ENCODE peak calls at places on chromosome 14, in four cellular contexts. One of them, this sample, is unnamed.

GRCh38 chr14:26765768-26766550 is 168.1 kb upstream of the NOVA1 start:
- DNase-seq in GM12891: no peak
- DNase-seq in GM12878: no peak
- DNase-seq in K562: no peak
- DNase-seq in this sample: peak

GRCh38 chr14:39071096-39071495 is 31.9 kb downstream of the SEC23A start:
- DNase-seq in GM12891: no peak
- DNase-seq in GM12878: no peak
- DNase-seq in K562: no peak
- DNase-seq in this sample: no peak

GRCh38 chr14:51783765-51784164 is 76.6 kb upstream of the GNG2 start:
- DNase-seq in GM12878: no peak
- DNase-seq in K562: no peak
- DNase-seq in GM12891: no peak
- DNase-seq in this sample: no peak

GRCh38 chr14:37202265-37202664 is 4.5 kb downstream of the MIPOL1 start:
- DNase-seq in K562: no peak
- DNase-seq in GM12891: no peak
- DNase-seq in GM12878: no peak
- DNase-seq in this sample: no peak

GRCh38 chr14:24081739-24082204 is 10.4 kb downstream of the CPNE6 start:
- DNase-seq in GM12878: no peak
- DNase-seq in GM12891: no peak
- DNase-seq in K562: no peak
- DNase-seq in this sample: no peak

GRCh38 chr14:95425369-95426115 is 90.9 kb downstream of the SYNE3 start:
- DNase-seq in K562: no peak
- DNase-seq in GM12878: no peak
- DNase-seq in GM12891: no peak
- DNase-seq in this sample: no peak

GRCh38 chr14:74955229-74955999 is at the start of gene PGF:
- DNase-seq in GM12878: no peak
- DNase-seq in GM12891: no peak
- DNase-seq in K562: peak
- DNase-seq in this sample: no peak

GRCh38 chr14:100755649-100756048 is 29.0 kb downstream of the DLK1 start:
- DNase-seq in GM12878: no peak
- DNase-seq in K562: peak
- DNase-seq in GM12891: no peak
- DNase-seq in this sample: no peak

GRCh38 chr14:39266871-39267591 is 33.3 kb downstream of the MIA2 start:
- DNase-seq in GM12891: peak
- DNase-seq in GM12878: no peak
- DNase-seq in K562: peak
- DNase-seq in this sample: peak

GRCh38 chr14:68692916-68693771 is 99.7 kb downstream of the ZFP36L1 start:
- DNase-seq in GM12878: no peak
- DNase-seq in K562: no peak
- DNase-seq in GM12891: no peak
- DNase-seq in this sample: no peak

GRCh38 chr14:59181804-59182203 is 6.7 kb upstream of the DAAM1 start:
- DNase-seq in K562: no peak
- DNase-seq in GM12891: no peak
- DNase-seq in GM12878: no peak
- DNase-seq in this sample: no peak

GRCh38 chr14:100907240-100907639 is 3.7 kb upstream of the RTL1 start:
- DNase-seq in GM12878: no peak
- DNase-seq in K562: no peak
- DNase-seq in GM12891: no peak
- DNase-seq in this sample: no peak

GRCh38 chr14:36580856-36581831 is 1.3 kb downstream of the NKX2-8 start:
- DNase-seq in GM12891: no peak
- DNase-seq in K562: no peak
- DNase-seq in GM12878: no peak
- DNase-seq in this sample: no peak

GRCh38 chr14:23147676-23148075 is 28.6 kb upstream of the CEBPE start:
- DNase-seq in K562: no peak
- DNase-seq in GM12878: no peak
- DNase-seq in GM12891: no peak
- DNase-seq in this sample: no peak

GRCh38 chr14:102799684-102800562 is 22.7 kb downstream of the TRAF3 start:
- DNase-seq in K562: no peak
- DNase-seq in GM12878: no peak
- DNase-seq in GM12891: no peak
- DNase-seq in this sample: no peak

GRCh38 chr14:90447720-90448497 is 51.1 kb downstream of the CALM1 start:
- DNase-seq in K562: peak
- DNase-seq in GM12878: no peak
- DNase-seq in GM12891: no peak
- DNase-seq in this sample: no peak

GRCh38 chr14:77641534-77642341 is 25.3 kb upstream of the SPTLC2 start:
- DNase-seq in K562: no peak
- DNase-seq in GM12878: peak
- DNase-seq in GM12891: no peak
- DNase-seq in this sample: peak

GRCh38 chr14:22462923-22463322 is 126.1 kb downstream of the DAD1 start:
- DNase-seq in GM12891: no peak
- DNase-seq in GM12878: no peak
- DNase-seq in K562: no peak
- DNase-seq in this sample: no peak

GRCh38 chr14:102574840-102575478 is 17.5 kb upstream of the RCOR1 start:
- DNase-seq in GM12878: no peak
- DNase-seq in GM12891: no peak
- DNase-seq in K562: no peak
- DNase-seq in this sample: no peak

GRCh38 chr14:99736600-99737371 is 52.7 kb downstream of the CYP46A1 start:
- DNase-seq in K562: no peak
- DNase-seq in GM12878: no peak
- DNase-seq in GM12891: no peak
- DNase-seq in this sample: no peak

GRCh38 chr14:95488376-95489162 is 27.9 kb downstream of the SYNE3 start:
- DNase-seq in GM12878: no peak
- DNase-seq in K562: no peak
- DNase-seq in GM12891: no peak
- DNase-seq in this sample: no peak

GRCh38 chr14:29906256-29906885 is 21.3 kb downstream of the PRKD1 start:
- DNase-seq in K562: no peak
- DNase-seq in GM12878: no peak
- DNase-seq in GM12891: no peak
- DNase-seq in this sample: no peak

GRCh38 chr14:73324536-73324932 is 87.2 kb downstream of the PAPLN start:
- DNase-seq in K562: no peak
- DNase-seq in GM12878: no peak
- DNase-seq in GM12891: no peak
- DNase-seq in this sample: no peak

DNA sequence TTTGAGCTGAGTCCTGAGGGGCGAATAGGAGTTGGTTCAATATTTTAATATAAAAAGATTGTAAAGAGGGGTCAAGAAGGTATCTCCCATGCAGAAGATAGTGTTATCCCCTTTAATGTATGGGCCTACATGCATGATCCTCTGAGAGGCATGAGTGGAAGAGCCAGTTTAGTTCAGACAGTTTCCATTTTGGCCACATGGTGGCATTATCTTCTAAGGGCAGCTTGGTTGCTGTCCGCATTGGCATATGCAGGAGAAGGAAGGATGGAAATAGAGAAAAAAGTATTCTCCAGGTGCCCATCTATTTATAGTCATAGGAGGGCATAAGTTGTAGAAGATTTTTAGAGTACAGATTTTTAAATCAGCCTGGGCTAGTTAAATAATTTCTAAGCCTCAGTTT is 5.4 kb downstream of the SAMD4A start:
- DNase-seq in K562: peak
- DNase-seq in GM12891: no peak
- DNase-seq in GM12878: no peak
- DNase-seq in this sample: no peak
- TF ChIP-seq SPI1 in K562: no peak
- TF ChIP-seq SPI1 in GM12891: no peak
- TF ChIP-seq SPI1 in GM12878: no peak
- TF ChIP-seq SPI1 in this sample: no peak

DNA sequence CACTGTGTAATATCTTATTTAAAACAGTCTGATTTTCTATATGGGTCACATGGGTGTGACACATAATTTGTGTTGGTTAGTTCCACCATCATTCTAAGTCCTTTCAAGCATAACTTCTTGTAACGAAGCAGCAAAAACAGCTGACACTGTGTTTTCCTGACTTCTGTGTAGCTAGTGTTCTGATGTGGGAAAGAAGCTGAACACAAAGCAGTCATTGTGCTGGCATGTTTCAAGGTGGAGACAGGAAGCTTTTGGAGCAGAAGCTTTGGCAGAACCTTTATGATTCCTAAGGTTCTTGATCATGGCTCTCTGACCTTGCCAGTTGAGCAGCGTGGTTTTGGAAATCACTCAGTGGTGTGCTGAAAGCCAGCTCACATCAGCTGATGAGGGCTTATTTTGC is 351.7 kb upstream of the MDGA2 start:
- DNase-seq in K562: no peak
- DNase-seq in GM12878: no peak
- DNase-seq in GM12891: no peak
- DNase-seq in this sample: no peak
- TF ChIP-seq SPI1 in K562: no peak
- TF ChIP-seq SPI1 in GM12878: no peak
- TF ChIP-seq SPI1 in GM12891: no peak
- TF ChIP-seq SPI1 in this sample: no peak

GRCh38 chr14:64689292-64689691 is 14.9 kb upstream of the PLEKHG3 start:
- DNase-seq in GM12891: no peak
- DNase-seq in GM12878: no peak
- DNase-seq in K562: no peak
- DNase-seq in this sample: no peak

GRCh38 chr14:64695071-64695470 is 9.2 kb upstream of the PLEKHG3 start:
- DNase-seq in K562: no peak
- DNase-seq in GM12891: no peak
- DNase-seq in GM12878: no peak
- DNase-seq in this sample: no peak

GRCh38 chr14:64692189-64692588 is 12.0 kb upstream of the PLEKHG3 start:
- DNase-seq in GM12878: no peak
- DNase-seq in K562: no peak
- DNase-seq in GM12891: no peak
- DNase-seq in this sample: no peak

GRCh38 chr14:64693766-64694165 is 10.5 kb upstream of the PLEKHG3 start:
- DNase-seq in GM12891: no peak
- DNase-seq in K562: no peak
- DNase-seq in GM12878: no peak
- DNase-seq in this sample: no peak

DNA sequence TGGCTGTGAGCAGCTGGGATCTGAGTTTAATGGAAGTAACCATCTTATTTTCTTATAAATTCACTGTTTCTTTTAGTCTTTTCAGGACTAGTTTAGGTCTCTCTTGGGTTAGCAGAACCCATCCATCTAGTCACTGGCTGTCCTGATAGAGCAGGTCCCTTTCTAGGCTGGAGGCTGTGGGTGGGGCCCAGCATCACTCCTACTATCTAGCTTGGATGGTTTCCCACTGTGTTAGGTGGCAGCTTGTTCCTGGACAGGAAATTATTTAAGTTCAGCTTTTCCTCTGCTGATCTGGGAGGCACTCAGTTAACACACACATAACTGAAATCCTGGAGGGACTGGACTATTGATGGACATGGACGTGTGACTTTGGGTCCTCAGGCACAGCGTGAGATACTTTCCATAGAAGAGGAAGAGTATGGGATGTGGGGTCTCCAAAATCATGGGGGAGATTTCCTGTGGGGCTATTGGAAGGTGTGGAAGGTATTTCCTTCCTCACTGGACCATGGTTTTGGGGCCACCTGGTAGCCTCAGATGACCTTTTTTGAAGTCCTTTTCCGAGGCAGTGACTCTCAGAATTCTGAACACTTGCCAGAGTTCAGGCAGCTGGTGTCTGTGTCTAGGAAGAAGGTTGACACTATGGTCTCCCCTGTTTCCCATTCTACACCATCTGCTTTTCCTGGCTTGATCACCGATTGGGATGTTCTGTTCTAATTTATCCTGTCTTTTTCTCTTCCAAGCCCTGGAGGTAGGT is 11.4 kb upstream of the PLEKHG3 start:
- DNase-seq in K562: no peak
- DNase-seq in GM12878: no peak
- DNase-seq in GM12891: no peak
- DNase-seq in this sample: no peak
- TF ChIP-seq SPI1 in K562: no peak
- TF ChIP-seq SPI1 in GM12878: no peak
- TF ChIP-seq SPI1 in GM12891: no peak
- TF ChIP-seq SPI1 in this sample: no peak

GRCh38 chr14:34354556-34354955 is 107.5 kb downstream of the SPTSSA start:
- DNase-seq in GM12878: no peak
- DNase-seq in K562: no peak
- DNase-seq in GM12891: no peak
- DNase-seq in this sample: no peak

GRCh38 chr14:34355584-34356266 is 106.3 kb downstream of the SPTSSA start:
- DNase-seq in GM12891: no peak
- DNase-seq in K562: no peak
- DNase-seq in GM12878: no peak
- DNase-seq in this sample: no peak

GRCh38 chr14:34359423-34360120 is 102.5 kb downstream of the SPTSSA start:
- DNase-seq in GM12891: no peak
- DNase-seq in GM12878: no peak
- DNase-seq in K562: no peak
- DNase-seq in this sample: no peak

GRCh38 chr14:34361504-34362011 is 100.5 kb downstream of the SPTSSA start:
- DNase-seq in K562: no peak
- DNase-seq in GM12878: no peak
- DNase-seq in GM12891: no peak
- DNase-seq in this sample: no peak

DNA sequence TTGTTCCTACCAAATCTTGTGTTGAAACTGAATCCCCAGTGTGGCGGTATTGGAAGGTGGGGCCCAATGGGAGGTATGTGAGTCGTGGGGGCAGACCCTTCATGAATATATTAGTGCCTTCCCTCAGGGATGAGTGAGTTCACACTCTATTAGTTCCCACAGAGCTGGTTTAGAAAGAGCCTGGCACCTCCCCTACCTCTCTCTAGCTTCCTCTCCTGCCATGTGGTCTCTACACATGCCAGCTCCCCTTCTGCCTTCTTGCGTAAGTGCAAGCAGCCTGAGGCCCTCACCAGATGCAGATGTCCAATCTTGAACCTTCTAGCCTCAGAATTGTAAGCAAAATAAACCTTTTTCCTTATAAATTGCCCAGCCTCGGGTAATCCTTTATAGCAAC is 105.8 kb downstream of the SPTSSA start:
- DNase-seq in K562: no peak
- DNase-seq in GM12878: no peak
- DNase-seq in GM12891: no peak
- DNase-seq in this sample: peak
- TF ChIP-seq SPI1 in K562: no peak
- TF ChIP-seq SPI1 in GM12878: no peak
- TF ChIP-seq SPI1 in GM12891: no peak
- TF ChIP-seq SPI1 in this sample: peak